ENCODE peak calls at places on chromosome 19, in six cellular contexts. K is ovary, V is astrocyte, Z is AG04449, L is OCI-LY7, H is right lobe of liver. X is an unnamed sample.

GRCh38 chr19:19746286-19747213 is 13.6 kb upstream of the ZNF14 start:
- DNase-seq in L (no peak), Z (no peak), H (no peak), K (no peak), V (no peak), X (no peak)

GRCh38 chr19:50371914-50372475 is 4.3 kb upstream of the NR1H2 start:
- DNase-seq in K (no peak), V (no peak), L (no peak), Z (no peak), H (no peak), X (no peak)

GRCh38 chr19:49710372-49710951 is 19.5 kb downstream of the CPT1C start:
- DNase-seq in K (no peak), Z (no peak), H (no peak), V (peak), L (no peak), X (no peak)

GRCh38 chr19:55105237-55105636 is 12.2 kb downstream of the PPP1R12C start:
- DNase-seq in K (no peak), V (no peak), L (no peak), H (no peak), Z (no peak), X (no peak)

GRCh38 chr19:11265785-11266236 is 3.5 kb upstream of the DOCK6 start:
- DNase-seq in V (no peak), K (no peak), H (peak), Z (no peak), L (no peak), X (no peak)

GRCh38 chr19:17902701-17903100 is 30.1 kb upstream of the CCDC124 start:
- DNase-seq in Z (peak), H (no peak), V (peak), L (no peak), K (no peak), X (no peak)

GRCh38 chr19:14147797-14148605 is 11.6 kb upstream of the ASF1B start:
- DNase-seq in H (no peak), Z (no peak), L (peak), V (peak), K (peak), X (no peak)

GRCh38 chr19:50893047-50893737 is 18.0 kb downstream of the KLK4 start:
- DNase-seq in K (no peak), Z (no peak), H (no peak), V (no peak), L (peak), X (no peak)

GRCh38 chr19:15684828-15685227 is 11.9 kb downstream of the CYP4F12 start:
- DNase-seq in L (no peak), K (no peak), Z (no peak), H (no peak), V (no peak), X (no peak)

GRCh38 chr19:50300051-50300450 is 29.1 kb downstream of the KCNC3 start:
- DNase-seq in Z (no peak), K (no peak), H (no peak), L (no peak), V (no peak), X (no peak)

GRCh38 chr19:47430041-47430802 is 10.9 kb upstream of the MEIS3 start:
- DNase-seq in K (no peak), V (peak), Z (no peak), L (no peak), H (no peak), X (no peak)

GRCh38 chr19:52535831-52536800 is 8.6 kb downstream of the ZNF808 start:
- DNase-seq in H (peak), L (peak), V (peak), K (peak), Z (no peak), X (peak)

GRCh38 chr19:47778089-47778953 is at the start of gene SELENOW:
- DNase-seq in Z (no peak), V (peak), H (peak), K (peak), L (peak), X (peak)

GRCh38 chr19:55549500-55550320 is 4.4 kb upstream of the SBK3 start:
- DNase-seq in K (no peak), L (peak), Z (peak), V (peak), H (no peak), X (no peak)

GRCh38 chr19:15178629-15179308 is 22.0 kb downstream of the NOTCH3 start:
- DNase-seq in H (no peak), L (no peak), V (no peak), K (no peak), Z (no peak), X (no peak)

GRCh38 chr19:42846597-42846996 is 32.9 kb downstream of the PSG1 start:
- DNase-seq in Z (no peak), H (no peak), V (peak), K (no peak), L (no peak), X (no peak)

GRCh38 chr19:48772503-48772953 is 17.2 kb downstream of the FGF21 start:
- DNase-seq in L (no peak), K (peak), V (no peak), H (peak), Z (no peak), X (no peak)

GRCh38 chr19:10551698-10552301 is 8.1 kb downstream of the ATG4D start:
- DNase-seq in K (no peak), H (no peak), V (no peak), Z (no peak), L (peak), X (no peak)

GRCh38 chr19:13794752-13795589 is at the start of gene ZSWIM4:
- DNase-seq in V (peak), L (peak), Z (peak), H (peak), K (peak), X (peak)

GRCh38 chr19:31253816-31254551 is 95.3 kb downstream of the TSHZ3 start:
- DNase-seq in V (peak), K (peak), Z (no peak), L (no peak), H (peak), X (peak)

GRCh38 chr19:18939922-18940775 is 868 bp downstream of the HOMER3 start:
- DNase-seq in K (peak), H (no peak), V (peak), Z (no peak), L (no peak), X (no peak)

GRCh38 chr19:12840091-12841079 is 2.1 kb downstream of the MAST1 start:
- DNase-seq in H (no peak), V (no peak), K (no peak), L (peak), Z (no peak), X (no peak)

GRCh38 chr19:37991841-37992248 is 84.8 kb downstream of the SIPA1L3 start:
- DNase-seq in L (no peak), H (no peak), Z (no peak), K (no peak), V (no peak), X (no peak)

GRCh38 chr19:13277104-13277809 is 127.0 kb downstream of the IER2 start:
- DNase-seq in Z (no peak), H (no peak), L (peak), K (peak), V (peak), X (no peak)

GRCh38 chr19:7722231-7722651 is 9.7 kb downstream of the CLEC4G start:
- DNase-seq in Z (no peak), H (no peak), V (no peak), K (no peak), L (no peak), X (no peak)

GRCh38 chr19:16326401-16327130 is 1.9 kb downstream of the KLF2 start:
- DNase-seq in L (peak), H (peak), Z (no peak), V (no peak), K (no peak), X (no peak)

GRCh38 chr19:55005684-55006488 is 32.2 kb downstream of the GP6 start:
- DNase-seq in H (no peak), K (no peak), Z (no peak), V (peak), L (peak), X (no peak)

GRCh38 chr19:46372901-46373572 is 26.1 kb downstream of the PPP5C start:
- DNase-seq in Z (no peak), L (no peak), V (peak), H (peak), K (no peak), X (no peak)

GRCh38 chr19:42386974-42387707 is 3.0 kb downstream of the CNFN start:
- DNase-seq in L (peak), Z (no peak), K (no peak), V (peak), H (no peak), X (no peak)

GRCh38 chr19:53172892-53173291 is 14.0 kb upstream of the ZNF347 start:
- DNase-seq in H (no peak), K (no peak), Z (no peak), V (no peak), L (no peak), X (no peak)

GRCh38 chr19:46859637-46860124 is 1.1 kb upstream of the ARHGAP35 start:
- DNase-seq in K (peak), L (no peak), H (peak), Z (no peak), V (no peak), X (no peak)

GRCh38 chr19:16435238-16435911 is 36.4 kb downstream of the EPS15L1 start:
- DNase-seq in V (peak), K (peak), H (no peak), Z (peak), L (no peak), X (no peak)

GRCh38 chr19:55691561-55692481 is 16.8 kb downstream of the EPN1 start:
- DNase-seq in H (no peak), V (no peak), L (no peak), K (no peak), Z (no peak), X (no peak)

GRCh38 chr19:48842744-48843162 is 6.5 kb upstream of the HSD17B14 start:
- DNase-seq in L (peak), Z (no peak), H (no peak), K (peak), V (peak), X (no peak)

GRCh38 chr19:29760752-29761502 is 45.9 kb upstream of the C19orf12 start:
- DNase-seq in Z (no peak), V (no peak), H (no peak), K (no peak), L (no peak), X (no peak)

GRCh38 chr19:14006766-14007562 is 844 bp upstream of the RFX1 start:
- DNase-seq in H (peak), V (peak), Z (no peak), K (no peak), L (no peak), X (peak)

GRCh38 chr19:44662686-44663085 is 8.6 kb upstream of the CEACAM19 start:
- DNase-seq in K (no peak), L (no peak), Z (no peak), V (peak), H (no peak), X (no peak)

DNA sequence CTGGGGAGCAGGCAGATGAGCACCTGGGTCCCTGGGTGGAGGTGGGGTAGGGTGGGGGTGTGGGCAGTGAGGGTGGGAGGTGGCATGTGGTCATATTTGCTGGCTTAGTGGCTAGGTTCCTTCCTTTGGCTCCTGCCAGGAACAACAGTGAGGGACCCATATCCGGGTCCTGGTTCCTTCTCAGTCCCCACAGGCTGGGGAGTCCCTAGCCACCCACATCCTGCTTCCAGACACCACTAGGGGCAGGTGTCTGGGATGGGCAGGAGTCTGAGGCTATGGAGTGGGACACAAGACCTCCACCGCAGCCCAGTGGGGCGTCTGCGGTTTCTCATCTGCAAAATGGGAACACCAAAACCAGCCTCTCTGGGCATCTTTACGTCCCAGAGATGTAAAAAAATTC is 828 bp upstream of the FCGBP start:
- DNase-seq in H (no peak), L (no peak), V (no peak), Z (no peak), K (no peak), X (no peak)
- TF ChIP-seq CTCF in H (no peak), L (no peak), V (no peak), Z (no peak), K (no peak), X (no peak)

DNA sequence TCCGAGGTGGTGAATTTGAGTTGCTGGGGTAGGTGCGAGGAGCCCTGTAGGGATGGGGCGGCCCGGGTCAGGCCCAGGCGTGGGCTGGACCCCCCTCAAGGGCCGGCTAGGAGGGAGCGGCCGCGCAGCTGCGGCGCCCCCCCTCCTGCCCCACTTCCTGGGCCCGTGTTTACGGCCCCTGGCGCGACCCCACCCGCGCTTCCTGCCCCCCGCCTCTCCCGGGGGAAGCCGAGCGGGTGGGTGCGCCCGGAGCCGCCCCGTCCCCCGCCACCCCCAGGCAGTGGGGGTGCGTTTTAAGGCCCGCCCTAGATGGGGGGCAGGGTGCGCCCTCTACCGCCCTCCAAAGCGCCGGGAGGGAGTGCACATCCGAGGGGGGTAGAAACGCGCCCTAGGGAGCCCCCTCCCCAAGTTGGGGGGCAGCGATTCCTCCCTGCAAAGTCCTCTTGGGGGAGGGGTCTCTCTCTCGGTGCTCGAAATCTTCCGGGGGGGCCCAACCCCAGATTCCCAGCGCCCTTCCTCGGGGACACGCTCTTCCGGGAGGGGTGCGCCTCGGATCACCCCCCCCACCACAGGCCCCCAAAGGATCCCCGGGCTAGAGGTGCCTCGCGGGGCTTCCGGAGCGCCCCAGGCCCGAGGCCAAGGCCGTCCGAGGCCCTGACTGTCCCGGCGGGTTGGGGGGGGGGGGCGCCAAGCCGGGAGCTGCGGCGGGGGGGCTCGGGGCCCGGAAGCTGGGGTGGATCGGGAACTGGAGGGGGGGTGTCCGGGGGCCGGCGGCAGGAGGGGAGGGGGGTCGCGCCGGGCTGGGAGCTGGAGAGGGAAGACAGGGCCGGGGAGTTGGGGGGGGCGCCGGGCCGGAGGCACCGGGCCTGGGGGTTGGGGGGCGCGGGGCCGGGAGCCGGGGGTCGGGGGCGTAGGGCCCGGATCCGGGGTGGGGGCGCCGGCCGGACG is 807 bp downstream of the TLE5 start:
- DNase-seq in K (peak), V (no peak), L (peak), Z (no peak), H (peak), X (no peak)
- TF ChIP-seq CTCF in K (peak), V (no peak), L (peak), Z (peak), H (peak), X (peak)

GRCh38 chr19:2110822-2111221 is 14.1 kb downstream of the IZUMO4 start:
- DNase-seq in K (no peak), V (no peak), L (peak), Z (no peak), H (no peak), X (no peak)
- TF ChIP-seq CTCF in K (no peak), V (no peak), L (peak), Z (no peak), H (no peak), X (no peak)

GRCh38 chr19:5444431-5444830 is 10.8 kb upstream of the ZNRF4 start:
- DNase-seq in H (no peak), V (no peak), L (no peak), Z (no peak), K (no peak), X (no peak)
- TF ChIP-seq CTCF in H (no peak), V (no peak), L (no peak), Z (no peak), K (no peak), X (no peak)

GRCh38 chr19:8831832-8832131 is 322 bp downstream of the ZNF558 start:
- DNase-seq in L (no peak), K (no peak), H (no peak), V (no peak), Z (no peak), X (peak)

GRCh38 chr19:8831373-8831772 is 731 bp downstream of the ZNF558 start:
- DNase-seq in H (no peak), L (no peak), K (no peak), Z (no peak), V (no peak), X (no peak)

GRCh38 chr19:8835446-8835845 is 3.3 kb downstream of the MBD3L1 start:
- DNase-seq in H (no peak), L (no peak), Z (no peak), V (no peak), K (no peak), X (no peak)

GRCh38 chr19:8835877-8836276 is 3.7 kb downstream of the MBD3L1 start:
- DNase-seq in Z (no peak), H (no peak), K (no peak), V (no peak), L (no peak), X (no peak)

GRCh38 chr19:8832132-8833021 is at the start of the genes MBD3L1 and ZNF558:
- DNase-seq in H (peak), K (peak), V (peak), Z (peak), L (peak), X (peak)
- TF ChIP-seq CTCF in H (no peak), K (peak), V (no peak), Z (peak), L (peak), X (peak)

GRCh38 chr19:4140237-4140711 is 13.2 kb upstream of the CREB3L3 start:
- DNase-seq in K (no peak), V (peak), H (no peak), Z (no peak), L (peak), X (no peak)
- TF ChIP-seq CTCF in K (peak), V (peak), H (peak), Z (peak), L (peak), X (peak)